ENCODE peak calls at places on chromosomes 12 and 14, in nine cellular contexts. L is WTC11; H is IMR-90; Y is HEK293T; G is Daoy; S is activated T-helper 1 cell treated with Interleukin-2 at 50 U/mL for 16 hours; X is activated T-cell treated with anti-CD3 and anti-CD28 coated beads, Interleukin-2, amount 50 U/mL, for 4 hours; R is mucosa of descending colon; O is GM20000. A is an unnamed sample.

GRCh38 chr12:97038859-97039258 is 131.8 kb downstream of the NEDD1 start:
- DNase-seq in S (no peak), X (no peak), H (no peak), O (no peak), Y (no peak), R (no peak), G (peak), L (no peak), A (no peak)

GRCh38 chr12:117622741-117623140 is 261.3 kb upstream of the NOS1 start:
- DNase-seq in H (no peak), O (no peak), G (peak), X (no peak), S (no peak), L (no peak), Y (no peak), R (no peak), A (no peak)

GRCh38 chr12:67068204-67068731 is 200.9 kb upstream of the CAND1 start:
- DNase-seq in X (no peak), H (no peak), O (no peak), G (peak), L (peak), R (no peak), S (no peak), Y (peak), A (no peak)

GRCh38 chr12:93571360-93571853 is 1.1 kb upstream of the SOCS2 start:
- DNase-seq in G (peak), L (peak), R (peak), Y (peak), X (peak), H (peak), S (peak), O (peak), A (peak)

GRCh38 chr12:43206396-43206795 is 345.6 kb downstream of the ADAMTS20 start:
- DNase-seq in O (no peak), H (peak), L (no peak), G (peak), Y (no peak), S (no peak), X (no peak), R (no peak), A (no peak)

GRCh38 chr12:22858849-22859569 is 234.0 kb downstream of the ETNK1 start:
- DNase-seq in H (peak), O (no peak), Y (no peak), L (no peak), G (peak), X (no peak), S (no peak), R (no peak), A (peak)

GRCh38 chr14:65962952-65963351 is 523.2 kb upstream of the CCDC196 start:
- DNase-seq in G (no peak), O (no peak), Y (no peak), S (no peak), H (no peak), L (no peak), X (no peak), R (no peak), A (no peak)

GRCh38 chr12:76275511-76276093 is 72.6 kb downstream of the BBS10 start:
- DNase-seq in X (no peak), G (no peak), H (no peak), R (no peak), L (no peak), O (no peak), Y (no peak), S (no peak), A (no peak)

GRCh38 chr12:58774731-58775130 is 145.6 kb downstream of the LRIG3 start:
- DNase-seq in L (no peak), O (no peak), Y (no peak), H (no peak), S (no peak), X (no peak), G (no peak), R (no peak), A (no peak)

GRCh38 chr12:109578330-109578927 is 4.8 kb downstream of the MVK start:
- DNase-seq in O (no peak), L (no peak), G (no peak), H (no peak), X (no peak), Y (no peak), S (no peak), R (no peak), A (no peak)

GRCh38 chr12:113524495-113524894 is 52.8 kb upstream of the LHX5 start:
- DNase-seq in X (no peak), H (no peak), R (no peak), G (no peak), O (no peak), S (no peak), Y (no peak), L (peak), A (no peak)

GRCh38 chr14:25090281-25090680 is 40.3 kb upstream of the STXBP6 start:
- DNase-seq in X (no peak), S (no peak), R (no peak), H (no peak), Y (no peak), L (no peak), O (no peak), G (no peak), A (peak)

A was measured in foreskin fibroblast.